ENCODE peak calls at places on chromosomes 5 and 9, in six cellular contexts. O, R, D, I, M and A are unnamed samples.
A peak's percentile ranks its signal among the peaks of the same experiment; 100 is the strongest.

GRCh38 chr9:135602789-135603481 is 36.4 kb downstream of the GLT6D1 start:
- DNase-seq in O (peak; percentile 29), R (peak; percentile 38), D (peak; percentile 34), I (peak; percentile 64), M (peak; percentile 21), A (peak; percentile 12)

GRCh38 chr5:6745706-6746217 is 32.5 kb downstream of the TENT4A start:
- DNase-seq in O (peak; percentile 31), R (no peak), D (peak; percentile 52), I (peak; percentile 68), M (no peak), A (no peak)

GRCh38 chr5:171152382-171152781 is 156.7 kb upstream of the TLX3 start:
- DNase-seq in O (peak; percentile 22), R (no peak), D (peak; percentile 51), I (no peak), M (no peak), A (no peak)

GRCh38 chr5:149776376-149777305 is 46.5 kb downstream of the PPARGC1B start:
- DNase-seq in O (no peak), R (peak; percentile 69), D (no peak), I (no peak), M (no peak), A (no peak)

GRCh38 chr5:124644138-124644537 is 102.3 kb downstream of the ZNF608 start:
- DNase-seq in O (no peak), R (no peak), D (no peak), I (no peak), M (no peak), A (no peak)

GRCh38 chr9:15936316-15936869 is 383.6 kb downstream of the CCDC171 start:
- DNase-seq in O (no peak), R (no peak), D (no peak), I (no peak), M (peak; percentile 29), A (peak; percentile 70)

GRCh38 chr5:9283021-9283420 is 262.9 kb downstream of the SEMA5A start:
- DNase-seq in O (no peak), R (no peak), D (no peak), I (no peak), M (no peak), A (no peak)

GRCh38 chr5:54820346-54820745 is 165.0 kb downstream of the ESM1 start:
- DNase-seq in O (no peak), R (no peak), D (no peak), I (no peak), M (no peak), A (no peak)

GRCh38 chr5:17123785-17124184 is 93.6 kb upstream of the BASP1 start:
- DNase-seq in O (no peak), R (no peak), D (no peak), I (no peak), M (no peak), A (no peak)

GRCh38 chr5:172410160-172410559 is 44.2 kb downstream of the SH3PXD2B start:
- DNase-seq in O (no peak), R (no peak), D (no peak), I (no peak), M (no peak), A (no peak)

GRCh38 chr5:93845376-93845775 is 104.0 kb upstream of the POU5F2 start:
- DNase-seq in O (no peak), R (no peak), D (no peak), I (no peak), M (no peak), A (no peak)

GRCh38 chr5:112681481-112681908 is 56.2 kb upstream of the APC start:
- DNase-seq in O (no peak), R (no peak), D (no peak), I (no peak), M (no peak), A (no peak)

GRCh38 chr5:179184521-179185050 is 124.4 kb downstream of the ZNF354C start:
- DNase-seq in O (no peak), R (no peak), D (no peak), I (no peak), M (no peak), A (no peak)

GRCh38 chr5:160539431-160539830 is 117.8 kb downstream of the PTTG1 start:
- DNase-seq in O (no peak), R (no peak), D (no peak), I (no peak), M (no peak), A (no peak)

GRCh38 chr9:130486103-130486502 is 41.3 kb downstream of the ASS1 start:
- DNase-seq in O (no peak), R (no peak), D (no peak), I (no peak), M (no peak), A (no peak)

GRCh38 chr9:84711936-84712335 is 42.4 kb downstream of the NTRK2 start:
- DNase-seq in O (no peak), R (peak; percentile 37), D (peak; percentile 5), I (no peak), M (no peak), A (peak; percentile 5)

GRCh38 chr9:105503873-105504272 is 54.1 kb upstream of the FKTN start:
- DNase-seq in O (no peak), R (no peak), D (no peak), I (no peak), M (no peak), A (no peak)

GRCh38 chr5:74016373-74016772 is 390.4 kb downstream of the ARHGEF28 start:
- DNase-seq in O (peak; percentile 27), R (no peak), D (peak; percentile 27), I (no peak), M (no peak), A (no peak)

DNA sequence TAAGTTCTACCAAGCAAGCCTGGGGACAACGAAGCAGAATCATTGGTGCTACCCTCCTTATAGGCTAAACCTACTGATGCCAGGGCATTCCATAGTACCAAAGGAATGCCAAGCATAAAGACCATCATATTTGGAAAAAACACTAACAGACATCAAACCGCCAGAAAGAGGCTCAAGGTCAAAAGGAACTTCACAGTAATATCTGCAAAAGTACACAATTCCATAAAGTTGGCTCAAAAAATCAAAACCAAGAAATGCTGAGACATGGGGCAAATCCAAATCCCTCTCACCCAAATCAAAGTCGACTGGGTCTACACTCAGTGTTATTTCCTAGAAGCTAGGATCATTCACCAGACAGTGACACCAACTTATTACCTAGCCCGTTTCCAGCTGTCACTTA is 3.4 kb downstream of the VCP start:
- DNase-seq in O (no peak), R (no peak), D (no peak), I (no peak), M (no peak), A (no peak)
- H3K4me3 ChIP-seq in O (no peak overlapping the region), R (no peak overlapping the region), D (no peak overlapping the region), I (no peak overlapping the region), M (no peak overlapping the region), A (no peak overlapping the region)

DNA sequence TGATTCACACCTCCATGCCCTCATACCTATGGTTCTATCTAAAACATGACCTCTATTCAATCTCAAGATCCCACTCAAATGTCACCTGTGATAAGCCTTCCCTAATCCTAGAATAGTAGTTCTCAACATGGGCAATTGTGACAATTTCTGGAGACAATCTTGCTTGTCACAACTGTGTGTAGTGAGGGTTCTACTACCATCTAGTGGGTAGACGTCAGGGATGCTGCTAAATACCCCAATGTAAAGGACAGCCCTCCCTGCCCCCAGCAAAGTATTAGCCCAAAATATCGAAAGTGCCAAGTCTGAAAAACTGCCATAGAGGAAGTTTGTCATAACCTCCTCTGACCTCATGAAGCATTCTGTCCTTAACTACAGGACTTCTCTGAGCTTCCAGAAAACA is 32.0 kb downstream of the TBCA start:
- DNase-seq in O (no peak), R (no peak), D (no peak), I (no peak), M (no peak), A (no peak)
- TF ChIP-seq CTCF in O (no peak), R (no peak), D (no peak), I (no peak), M (no peak), A (no peak)

DNA sequence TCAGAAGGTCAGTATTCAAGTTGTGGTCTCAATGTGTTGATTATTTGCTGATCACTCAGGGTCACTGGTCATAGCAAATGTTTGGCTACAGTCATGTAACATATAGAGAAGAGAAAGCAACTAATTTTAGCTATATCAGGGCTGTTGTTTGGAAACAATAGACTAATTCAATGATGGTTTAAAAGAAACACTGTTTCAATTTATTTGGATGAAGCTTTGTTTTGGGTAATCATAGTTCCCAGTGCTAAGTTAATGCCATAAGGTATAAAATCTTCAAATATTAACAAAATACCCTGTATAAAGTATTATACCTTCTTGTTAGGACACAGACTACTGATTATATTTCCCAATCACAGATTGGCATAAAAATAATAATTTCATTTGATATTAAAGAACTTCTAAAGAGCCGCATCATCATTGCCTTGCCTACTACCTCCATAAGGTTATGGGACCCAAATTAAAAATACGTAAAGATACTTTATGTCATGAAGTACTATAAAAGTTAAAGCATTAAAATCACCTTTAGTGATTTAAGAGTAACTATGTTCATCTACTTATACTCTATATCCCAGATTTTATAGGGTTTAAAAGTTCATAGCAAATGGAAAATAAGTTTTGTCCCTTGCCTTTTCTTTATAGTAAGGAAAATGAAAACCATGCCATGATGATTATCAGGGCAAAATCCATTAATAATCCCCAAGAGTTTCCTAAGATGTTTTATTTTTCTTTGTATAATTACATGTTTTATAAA is 6.0 kb downstream of the NR3C1 start:
- DNase-seq in O (no peak), R (no peak), D (no peak), I (no peak), M (no peak), A (no peak)
- H3K4me3 ChIP-seq in O (no peak overlapping the region), R (no peak overlapping the region), D (peak overlapping the region; percentile 86), I (peak overlapping the region; percentile 27), M (peak overlapping the region; percentile 81), A (no peak overlapping the region)

GRCh38 chr9:35730486-35730854 is 1.5 kb downstream of the TLN1 start:
- DNase-seq in O (no peak), R (no peak), D (no peak), I (no peak), M (no peak), A (no peak)

GRCh38 chr9:35731415-35732184 is 395 bp downstream of the TLN1 start:
- DNase-seq in O (no peak), R (no peak), D (peak; percentile 36), I (no peak), M (no peak), A (no peak)

GRCh38 chr9:35733109-35733541 is 659 bp downstream of the CREB3 start:
- DNase-seq in O (peak; percentile 79), R (no peak), D (peak; percentile 78), I (peak; percentile 60), M (peak; percentile 23), A (no peak)

GRCh38 chr9:35734096-35734495 is 1.6 kb downstream of the CREB3 start:
- DNase-seq in O (no peak), R (no peak), D (no peak), I (no peak), M (no peak), A (no peak)

DNA sequence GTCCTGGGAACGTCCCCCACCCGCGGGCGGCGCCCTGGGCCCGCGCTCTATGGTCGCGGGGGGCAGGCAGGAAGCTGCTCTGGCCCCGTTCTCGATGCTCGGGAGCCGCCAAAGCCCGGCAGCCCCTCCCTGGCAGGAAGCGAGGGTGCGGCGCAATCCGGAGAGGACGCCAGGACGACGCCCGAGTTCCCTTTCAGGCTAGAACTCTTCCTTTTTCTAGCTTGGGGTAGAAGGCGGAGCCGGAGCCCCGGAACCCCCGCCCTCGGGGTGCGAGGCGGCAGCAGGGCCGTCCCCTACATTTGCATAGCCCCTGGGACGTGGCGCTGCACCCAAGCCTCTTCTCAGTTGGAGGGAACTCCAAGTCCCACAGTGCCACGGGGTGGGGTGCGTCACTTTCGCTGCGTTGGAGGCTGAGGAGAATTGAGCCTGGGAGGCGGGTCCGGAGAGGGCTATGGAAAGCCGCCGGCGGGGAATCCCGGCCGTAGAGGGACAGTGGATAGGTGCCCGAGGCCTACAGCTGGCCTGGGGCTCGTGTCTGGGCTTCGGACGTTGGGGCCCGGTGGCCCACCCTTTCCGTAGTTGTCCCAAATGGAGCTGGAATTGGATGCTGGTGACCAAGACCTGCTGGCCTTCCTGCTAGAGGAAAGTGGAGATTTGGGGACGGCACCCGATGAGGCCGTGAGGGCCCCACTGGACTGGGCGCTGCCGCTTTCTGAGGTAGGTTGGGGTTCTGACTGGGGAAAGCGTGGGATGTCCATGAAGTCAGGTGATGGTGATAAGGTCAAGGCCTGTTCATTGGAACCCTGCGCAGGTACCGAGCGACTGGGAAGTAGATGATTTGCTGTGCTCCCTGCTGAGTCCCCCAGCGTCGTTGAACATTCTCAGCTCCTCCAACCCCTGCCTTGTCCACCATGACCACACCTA is at the start of the genes CREB3 and TLN1:
- DNase-seq in O (peak; percentile 97), R (peak; percentile 99), D (peak; percentile 99), I (peak; percentile 98), M (peak; percentile 98), A (peak; percentile 96)
- TF ChIP-seq CTCF in O (no peak), R (peak; percentile 16), D (peak; percentile 40), I (no peak), M (peak; percentile 6), A (no peak)